ENCODE peak calls at places on chromosomes 1 and 21, in ten cellular contexts. K, J, C, Y, X, L, M, R, F and D are unnamed samples.

GRCh38 chr1:177790566-177790965 is 179.3 kb downstream of the SEC16B start:
- DNase-seq in K (no peak), J (no peak), C (no peak), Y (no peak), X (no peak), L (no peak), M (no peak), R (no peak), F (no peak), D (no peak)

GRCh38 chr1:98386675-98387440 is 274.7 kb upstream of the SNX7 start:
- DNase-seq in K (peak; percentile 4), J (no peak), C (no peak), Y (no peak), X (peak; percentile 26), L (peak; percentile 43), M (peak; percentile 57), R (no peak), F (no peak), D (no peak)

GRCh38 chr1:113013823-113014222 is 57.8 kb upstream of the SLC16A1 start:
- DNase-seq in K (no peak), J (no peak), C (no peak), Y (no peak), X (no peak), L (no peak), M (no peak), R (no peak), F (no peak), D (no peak)

GRCh38 chr1:44212355-44213221 is 683 bp upstream of the DMAP1 start:
- DNase-seq in K (no peak), J (no peak), C (no peak), Y (no peak), X (no peak), L (no peak), M (no peak), R (no peak), F (no peak), D (no peak)

GRCh38 chr1:55632058-55632457 is 416.9 kb upstream of the USP24 start:
- DNase-seq in K (no peak), J (no peak), C (no peak), Y (no peak), X (no peak), L (no peak), M (no peak), R (no peak), F (no peak), D (no peak)

GRCh38 chr1:25944986-25945385 is 38.8 kb upstream of the STMN1 start:
- DNase-seq in K (no peak), J (no peak), C (no peak), Y (no peak), X (no peak), L (no peak), M (no peak), R (no peak), F (no peak), D (no peak)

GRCh38 chr1:65483993-65484754 is 63.7 kb downstream of the LEPR start:
- DNase-seq in K (no peak), J (no peak), C (no peak), Y (no peak), X (no peak), L (no peak), M (no peak), R (no peak), F (no peak), D (no peak)

GRCh38 chr1:240344918-240345317 is 253.2 kb downstream of the FMN2 start:
- DNase-seq in K (no peak), J (no peak), C (no peak), Y (no peak), X (no peak), L (no peak), M (no peak), R (no peak), F (no peak), D (no peak)

GRCh38 chr1:22275626-22276395 is 132.9 kb upstream of the WNT4 start:
- DNase-seq in K (peak; percentile 58), J (no peak), C (no peak), Y (peak; percentile 73), X (peak; percentile 81), L (peak; percentile 94), M (peak; percentile 65), R (no peak), F (no peak), D (no peak)

GRCh38 chr1:35559317-35559944 is 1.8 kb downstream of the NCDN start:
- DNase-seq in K (no peak), J (no peak), C (no peak), Y (no peak), X (no peak), L (no peak), M (no peak), R (no peak), F (no peak), D (no peak)

GRCh38 chr1:21530368-21531016 is 21.3 kb downstream of the ALPL start:
- DNase-seq in K (no peak), J (no peak), C (no peak), Y (no peak), X (no peak), L (no peak), M (no peak), R (no peak), F (no peak), D (no peak)

GRCh38 chr1:50704126-50704525 is 255.9 kb downstream of the FAF1 start:
- DNase-seq in K (peak; percentile 6), J (no peak), C (no peak), Y (no peak), X (no peak), L (no peak), M (no peak), R (no peak), F (no peak), D (peak; percentile 33)

GRCh38 chr1:106456832-106457231 is 599.6 kb upstream of the PRMT6 start:
- DNase-seq in K (no peak), J (no peak), C (no peak), Y (no peak), X (no peak), L (no peak), M (no peak), R (no peak), F (no peak), D (no peak)

GRCh38 chr21:44903689-44904088 is 17.0 kb downstream of the ITGB2 start:
- DNase-seq in K (no peak), J (no peak), C (no peak), Y (no peak), X (no peak), L (no peak), M (no peak), R (peak; percentile 18), F (no peak), D (no peak)

GRCh38 chr1:48597663-48598062 is 125.7 kb upstream of the SPATA6 start:
- DNase-seq in K (no peak), J (no peak), C (no peak), Y (no peak), X (no peak), L (no peak), M (no peak), R (no peak), F (no peak), D (no peak)

GRCh38 chr1:7299329-7299799 is 471.7 kb upstream of the VAMP3 start:
- DNase-seq in K (peak; percentile 28), J (peak; percentile 72), C (peak; percentile 52), Y (peak; percentile 76), X (peak; percentile 58), L (peak; percentile 80), M (peak; percentile 54), R (peak; percentile 78), F (no peak), D (no peak)

GRCh38 chr1:116496898-116497297 is 73.9 kb downstream of the CD58 start:
- DNase-seq in K (no peak), J (no peak), C (no peak), Y (no peak), X (no peak), L (no peak), M (no peak), R (no peak), F (no peak), D (no peak)

GRCh38 chr21:28991861-28992525 is 684 bp downstream of the LTN1 start:
- DNase-seq in K (no peak), J (no peak), C (no peak), Y (no peak), X (no peak), L (peak; percentile 52), M (no peak), R (no peak), F (no peak), D (no peak)

GRCh38 chr1:151574575-151575529 is 34.7 kb downstream of the TUFT1 start:
- DNase-seq in K (no peak), J (no peak), C (no peak), Y (no peak), X (no peak), L (no peak), M (peak; percentile 16), R (peak; percentile 39), F (peak; percentile 70), D (no peak)

DNA sequence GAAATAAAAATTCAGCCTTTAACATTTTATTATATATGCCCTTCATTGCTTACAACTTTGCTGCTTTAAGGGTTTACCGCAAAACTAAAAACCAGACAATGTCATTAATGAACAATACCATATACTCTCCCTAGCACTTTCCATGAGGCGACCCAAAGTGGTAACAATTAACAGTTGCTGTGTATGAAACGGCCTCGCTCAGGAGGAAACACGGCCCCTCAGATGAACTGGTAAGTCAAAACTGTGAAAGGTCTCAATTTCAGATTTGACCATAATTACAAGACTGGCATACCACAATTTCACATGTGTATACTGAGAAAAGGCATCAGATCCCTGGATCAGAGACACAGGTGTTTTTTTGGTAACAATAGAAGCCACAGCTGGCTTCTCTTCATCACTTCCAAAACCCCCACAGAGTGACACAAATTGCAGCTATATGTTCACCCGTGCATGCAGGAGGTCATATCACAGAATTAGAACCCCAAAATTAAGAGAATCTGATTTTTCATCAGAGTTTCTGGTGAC is 611.9 kb upstream of the ADAMTS5 start:
- DNase-seq in K (no peak), J (no peak), C (no peak), Y (no peak), X (no peak), L (no peak), M (no peak), R (no peak), F (no peak), D (no peak)
- H3K9me3 ChIP-seq in K (no peaks in the 10 kb centered on the region), J (no peaks in the 10 kb centered on the region), C (no peaks in the 10 kb centered on the region), Y (no peaks in the 10 kb centered on the region), X (no peaks in the 10 kb centered on the region), L (no peaks in the 10 kb centered on the region), M (no peaks in the 10 kb centered on the region), R (no peaks in the 10 kb centered on the region), F (no peaks in the 10 kb centered on the region), D (no peaks in the 10 kb centered on the region)

GRCh38 chr1:9313576-9313975 is 20.9 kb downstream of the SPSB1 start:
- DNase-seq in K (no peak), J (no peak), C (no peak), Y (no peak), X (no peak), L (no peak), M (no peak), R (no peak), F (no peak), D (no peak)
- H3K4me1 ChIP-seq in K (no peaks in the 10 kb centered on the region), J (peaks cover 55% of the 10 kb centered on the region), C (peaks cover 95% of the 10 kb centered on the region), Y (peaks cover 9% of the 10 kb centered on the region), X (peaks cover 12% of the 10 kb centered on the region), L (peaks cover 15% of the 10 kb centered on the region), M (peaks cover 45% of the 10 kb centered on the region), R (peaks cover 24% of the 10 kb centered on the region), F (peaks cover 43% of the 10 kb centered on the region), D (no peaks in the 10 kb centered on the region)

GRCh38 chr1:162366671-162367070 is 10.0 kb downstream of the SPATA46 start:
- DNase-seq in K (no peak), J (no peak), C (no peak), Y (no peak), X (no peak), L (no peak), M (no peak), R (no peak), F (no peak), D (no peak)
- H3K4me3 ChIP-seq in K (no peak overlapping the region), J (no peak overlapping the region), C (peak overlapping the region; percentile 34), Y (no peak overlapping the region), X (no peak overlapping the region), L (no peak overlapping the region), M (no peak overlapping the region), R (peak overlapping the region; percentile 56), F (peak overlapping the region; percentile 23), D (no peak overlapping the region)

GRCh38 chr21:24163539-24163938 is 1443.7 kb downstream of the MRPL39 start:
- DNase-seq in K (no peak), J (no peak), C (no peak), Y (no peak), X (no peak), L (no peak), M (no peak), R (no peak), F (no peak), D (no peak)
- H3K9me3 ChIP-seq in K (no peaks in the 10 kb centered on the region), J (no peaks in the 10 kb centered on the region), C (no peaks in the 10 kb centered on the region), Y (no peaks in the 10 kb centered on the region), X (peaks cover 29% of the 10 kb centered on the region), L (no peaks in the 10 kb centered on the region), M (no peaks in the 10 kb centered on the region), R (no peaks in the 10 kb centered on the region), F (no peaks in the 10 kb centered on the region), D (peaks cover 2% of the 10 kb centered on the region)